ENCODE peak calls at places on chromosomes 3 and 15, in nine cellular contexts. H, I, E, X, F, G, M, B and Y are unnamed samples.
A peak's percentile ranks its signal among the peaks of the same experiment; 100 is the strongest.

GRCh38 chr15:85772668-85773067 is 22.1 kb downstream of the KLHL25 start:
- DNase-seq in H (no peak), I (no peak), E (no peak), X (no peak), F (no peak), G (peak; percentile 84), M (peak; percentile 14), B (no peak), Y (no peak)

GRCh38 chr3:55143928-55144671 is 216.2 kb upstream of the LRTM1 start:
- DNase-seq in H (no peak), I (peak; percentile 90), E (no peak), X (no peak), F (no peak), G (no peak), M (no peak), B (peak; percentile 31), Y (no peak)

GRCh38 chr3:15331606-15332404 is 581 bp downstream of the SH3BP5 start:
- DNase-seq in H (no peak), I (peak; percentile 37), E (peak; percentile 77), X (peak; percentile 48), F (no peak), G (peak; percentile 65), M (peak; percentile 23), B (no peak), Y (no peak)

GRCh38 chr15:72078887-72079286 is 39.1 kb downstream of the MYO9A start:
- DNase-seq in H (no peak), I (no peak), E (no peak), X (no peak), F (no peak), G (no peak), M (no peak), B (no peak), Y (no peak)

GRCh38 chr15:67109141-67110034 is 44.0 kb downstream of the SMAD3 start:
- DNase-seq in H (no peak), I (peak; percentile 98), E (no peak), X (no peak), F (no peak), G (peak; percentile 89), M (peak; percentile 19), B (peak; percentile 100), Y (peak; percentile 45)

GRCh38 chr15:38354321-38354929 is 99.5 kb upstream of the FAM98B start:
- DNase-seq in H (peak; percentile 16), I (peak; percentile 73), E (peak; percentile 53), X (peak; percentile 66), F (peak; percentile 25), G (peak; percentile 45), M (peak; percentile 40), B (peak; percentile 41), Y (peak; percentile 21)

GRCh38 chr3:185175370-185175987 is 22.6 kb upstream of the C3orf70 start:
- DNase-seq in H (no peak), I (peak; percentile 20), E (peak; percentile 17), X (no peak), F (no peak), G (peak; percentile 70), M (peak; percentile 71), B (no peak), Y (peak; percentile 93)

GRCh38 chr3:110774496-110775265 is 296.9 kb upstream of the NECTIN3 start:
- DNase-seq in H (no peak), I (peak; percentile 25), E (no peak), X (no peak), F (no peak), G (no peak), M (no peak), B (no peak), Y (no peak)

GRCh38 chr3:16665282-16665741 is 60.1 kb upstream of the DAZL start:
- DNase-seq in H (no peak), I (peak; percentile 45), E (no peak), X (no peak), F (no peak), G (no peak), M (no peak), B (peak; percentile 23), Y (no peak)

GRCh38 chr3:53708001-53708621 is 138.1 kb downstream of the CHDH start:
- DNase-seq in H (no peak), I (no peak), E (no peak), X (no peak), F (no peak), G (no peak), M (no peak), B (no peak), Y (no peak)

GRCh38 chr3:73827658-73828313 is 203.0 kb upstream of the PDZRN3 start:
- DNase-seq in H (no peak), I (no peak), E (no peak), X (no peak), F (no peak), G (no peak), M (no peak), B (no peak), Y (no peak)

GRCh38 chr3:31377045-31377642 is 155.6 kb upstream of the STT3B start:
- DNase-seq in H (no peak), I (peak; percentile 75), E (no peak), X (peak; percentile 15), F (no peak), G (no peak), M (no peak), B (peak; percentile 91), Y (peak; percentile 23)

GRCh38 chr3:190435618-190436017 is 14.1 kb downstream of the TMEM207 start:
- DNase-seq in H (no peak), I (peak; percentile 34), E (no peak), X (no peak), F (no peak), G (no peak), M (no peak), B (no peak), Y (no peak)